ENCODE peak calls at places on chromosomes 13 and 19, in five cellular contexts. One of them, this sample, is unnamed.

GRCh38 chr19:48755787-48756674 is 707 bp downstream of the FGF21 start:
- DNase-seq in K562: no peak
- DNase-seq in body of pancreas: no peak
- DNase-seq in A549: no peak
- DNase-seq in adrenal gland: no peak
- DNase-seq in this sample: no peak

GRCh38 chr19:18063463-18063862 is 23.3 kb downstream of the IL12RB1 start:
- DNase-seq in body of pancreas: no peak
- DNase-seq in A549: peak
- DNase-seq in K562: peak
- DNase-seq in adrenal gland: no peak
- DNase-seq in this sample: no peak

GRCh38 chr13:30340367-30341184 is 33.2 kb upstream of the KATNAL1 start:
- DNase-seq in adrenal gland: peak
- DNase-seq in K562: peak
- DNase-seq in body of pancreas: peak
- DNase-seq in A549: no peak
- DNase-seq in this sample: peak

GRCh38 chr13:112241288-112241687 is 134.9 kb upstream of the SPACA7 start:
- DNase-seq in K562: no peak
- DNase-seq in adrenal gland: no peak
- DNase-seq in A549: no peak
- DNase-seq in body of pancreas: no peak
- DNase-seq in this sample: no peak

GRCh38 chr19:30696514-30696913 is 324.3 kb downstream of the ZNF536 start:
- DNase-seq in adrenal gland: no peak
- DNase-seq in A549: peak
- DNase-seq in body of pancreas: peak
- DNase-seq in K562: peak
- DNase-seq in this sample: peak

GRCh38 chr13:49561064-49561410 is 24.3 kb downstream of the RCBTB1 start:
- DNase-seq in body of pancreas: peak
- DNase-seq in K562: no peak
- DNase-seq in A549: peak
- DNase-seq in adrenal gland: peak
- DNase-seq in this sample: no peak

GRCh38 chr13:76976488-76976887 is 15.4 kb upstream of the CLN5 start:
- DNase-seq in A549: no peak
- DNase-seq in adrenal gland: no peak
- DNase-seq in body of pancreas: no peak
- DNase-seq in K562: no peak
- DNase-seq in this sample: no peak

GRCh38 chr19:16736709-16737108 is 17.1 kb downstream of the NWD1 start:
- DNase-seq in adrenal gland: no peak
- DNase-seq in K562: no peak
- DNase-seq in A549: peak
- DNase-seq in body of pancreas: no peak
- DNase-seq in this sample: no peak

GRCh38 chr19:7211191-7211988 is 82.8 kb downstream of the INSR start:
- DNase-seq in K562: no peak
- DNase-seq in A549: no peak
- DNase-seq in adrenal gland: peak
- DNase-seq in body of pancreas: peak
- DNase-seq in this sample: no peak

GRCh38 chr13:75294110-75294509 is 187.9 kb downstream of the TBC1D4 start:
- DNase-seq in body of pancreas: no peak
- DNase-seq in adrenal gland: no peak
- DNase-seq in A549: no peak
- DNase-seq in K562: no peak
- DNase-seq in this sample: no peak

GRCh38 chr19:54470991-54471782 is 1.9 kb downstream of the CDC42EP5 start:
- DNase-seq in A549: no peak
- DNase-seq in adrenal gland: no peak
- DNase-seq in body of pancreas: peak
- DNase-seq in K562: peak
- DNase-seq in this sample: no peak

GRCh38 chr19:54473983-54474382 is 887 bp upstream of the CDC42EP5 start:
- DNase-seq in adrenal gland: no peak
- DNase-seq in body of pancreas: no peak
- DNase-seq in K562: no peak
- DNase-seq in A549: no peak
- DNase-seq in this sample: no peak

GRCh38 chr19:54475706-54476105 is 2.6 kb upstream of the CDC42EP5 start:
- DNase-seq in body of pancreas: no peak
- DNase-seq in adrenal gland: no peak
- DNase-seq in A549: no peak
- DNase-seq in K562: no peak
- DNase-seq in this sample: no peak

GRCh38 chr19:54470276-54470887 is 2.7 kb downstream of the CDC42EP5 start:
- DNase-seq in A549: no peak
- DNase-seq in adrenal gland: no peak
- DNase-seq in K562: no peak
- DNase-seq in body of pancreas: no peak
- DNase-seq in this sample: no peak

DNA sequence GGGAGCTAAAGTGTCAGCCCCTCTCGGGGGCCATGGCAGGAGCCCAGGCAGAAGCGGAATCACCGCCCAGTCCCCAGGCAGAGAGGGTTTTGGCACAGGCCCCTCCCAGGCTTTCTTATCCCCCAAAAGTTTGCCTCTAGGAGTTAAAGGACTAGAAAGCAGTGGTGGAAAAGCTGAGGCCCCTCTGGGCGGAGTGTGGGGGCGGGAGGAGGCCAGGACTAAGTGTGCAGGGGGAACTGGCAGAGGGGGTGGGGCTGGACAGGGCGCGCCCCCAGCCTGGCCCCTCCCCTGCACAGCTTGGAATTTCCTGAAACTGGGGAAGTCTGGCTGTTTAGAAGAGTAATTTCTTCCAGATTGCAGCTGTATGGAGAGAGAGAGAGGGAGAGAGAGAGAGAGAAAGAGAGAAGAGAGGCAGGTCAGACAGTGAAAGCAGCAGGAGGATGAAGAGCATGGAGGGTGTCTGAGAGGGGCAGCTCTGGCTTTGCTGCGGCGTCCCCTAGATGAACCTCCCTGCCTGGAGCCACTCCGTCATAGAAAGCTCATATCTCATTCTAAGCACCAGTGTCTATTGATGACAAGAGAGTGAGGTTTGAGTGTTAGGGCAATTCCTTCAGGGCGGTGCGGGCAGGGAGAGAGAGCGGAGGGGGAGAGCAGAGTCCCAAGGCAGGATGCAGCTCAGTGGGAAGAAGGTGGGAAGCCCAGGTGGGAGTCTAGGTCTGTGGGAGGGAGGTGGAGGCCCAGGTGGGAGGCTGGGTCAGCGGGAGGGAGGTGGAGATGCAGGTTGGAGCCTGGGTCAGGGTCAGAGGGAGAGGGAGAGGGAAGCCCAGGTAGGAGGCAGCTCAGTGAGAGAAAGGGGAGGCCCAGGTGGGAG is at the start of gene CDC42EP5:
- DNase-seq in A549: no peak
- DNase-seq in K562: peak
- DNase-seq in adrenal gland: peak
- DNase-seq in body of pancreas: peak
- DNase-seq in this sample: no peak
- TF ChIP-seq POLR2A in A549: no peak
- TF ChIP-seq POLR2A in K562: no peak
- TF ChIP-seq POLR2A in adrenal gland: no peak
- TF ChIP-seq POLR2A in body of pancreas: peak
- TF ChIP-seq POLR2A in this sample: no peak

DNA sequence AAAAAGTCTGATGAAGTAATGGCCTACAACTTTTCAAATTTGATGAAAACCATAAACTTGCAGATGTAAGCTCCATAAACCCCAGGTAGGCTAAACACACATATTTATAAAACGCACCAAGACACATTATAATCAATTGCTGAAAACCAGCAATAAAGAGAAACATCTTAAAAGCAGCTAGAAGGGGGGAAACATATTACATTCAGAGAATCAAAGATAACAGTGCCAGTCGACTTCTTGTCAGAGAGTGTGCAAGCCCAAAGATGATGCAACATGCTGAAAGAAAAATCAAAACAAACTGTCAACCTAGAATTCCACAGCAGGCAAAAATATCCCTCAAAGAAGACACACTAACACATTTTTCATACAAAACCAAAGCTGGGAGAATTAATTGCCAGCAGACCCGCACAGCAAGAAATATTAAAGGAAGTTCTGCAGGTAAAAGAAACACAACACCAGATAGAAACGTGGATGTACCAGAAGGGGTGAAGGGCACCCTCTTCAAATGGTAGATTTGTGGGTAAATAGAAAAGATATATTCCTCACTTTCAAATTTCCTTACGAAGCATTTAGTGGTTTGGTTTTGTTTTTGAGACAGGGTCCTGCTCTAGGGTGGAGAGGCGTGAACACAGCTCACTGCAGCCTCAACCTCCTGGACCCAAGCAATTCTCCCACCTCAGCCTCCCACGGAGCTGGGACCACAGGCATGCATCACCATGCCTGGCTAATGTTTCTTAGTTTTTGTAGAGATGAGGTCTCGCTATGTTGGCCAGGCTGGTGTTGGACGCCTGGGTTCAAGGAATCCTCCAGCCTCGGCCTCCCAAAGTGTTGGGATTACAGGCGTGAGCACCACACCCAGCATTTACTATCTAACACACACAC is 16.5 kb upstream of the ATP1A3 start:
- DNase-seq in A549: no peak
- DNase-seq in K562: no peak
- DNase-seq in body of pancreas: no peak
- DNase-seq in adrenal gland: no peak
- DNase-seq in this sample: peak
- TF ChIP-seq POLR2A in A549: no peak
- TF ChIP-seq POLR2A in K562: no peak
- TF ChIP-seq POLR2A in body of pancreas: no peak
- TF ChIP-seq POLR2A in adrenal gland: no peak
- TF ChIP-seq POLR2A in this sample: no peak

GRCh38 chr13:33184530-33184929 is 101.0 kb downstream of the STARD13 start:
- DNase-seq in K562: no peak
- DNase-seq in A549: no peak
- DNase-seq in adrenal gland: no peak
- DNase-seq in body of pancreas: no peak
- DNase-seq in this sample: no peak

GRCh38 chr13:33186851-33187250 is 98.7 kb downstream of the STARD13 start:
- DNase-seq in body of pancreas: no peak
- DNase-seq in K562: no peak
- DNase-seq in adrenal gland: no peak
- DNase-seq in A549: no peak
- DNase-seq in this sample: no peak

GRCh38 chr13:33183431-33184130 is 102.0 kb downstream of the STARD13 start:
- DNase-seq in A549: no peak
- DNase-seq in adrenal gland: no peak
- DNase-seq in K562: no peak
- DNase-seq in body of pancreas: no peak
- DNase-seq in this sample: no peak

GRCh38 chr13:33184131-33184485 is 101.4 kb downstream of the STARD13 start:
- DNase-seq in K562: no peak
- DNase-seq in body of pancreas: no peak
- DNase-seq in A549: no peak
- DNase-seq in adrenal gland: no peak
- DNase-seq in this sample: no peak

GRCh38 chr13:33185853-33186252 is 99.7 kb downstream of the STARD13 start:
- DNase-seq in body of pancreas: no peak
- DNase-seq in adrenal gland: no peak
- DNase-seq in K562: no peak
- DNase-seq in A549: no peak
- DNase-seq in this sample: no peak
- TF ChIP-seq POLR2A in body of pancreas: no peak
- TF ChIP-seq POLR2A in adrenal gland: no peak
- TF ChIP-seq POLR2A in K562: no peak
- TF ChIP-seq POLR2A in A549: no peak
- TF ChIP-seq POLR2A in this sample: no peak

DNA sequence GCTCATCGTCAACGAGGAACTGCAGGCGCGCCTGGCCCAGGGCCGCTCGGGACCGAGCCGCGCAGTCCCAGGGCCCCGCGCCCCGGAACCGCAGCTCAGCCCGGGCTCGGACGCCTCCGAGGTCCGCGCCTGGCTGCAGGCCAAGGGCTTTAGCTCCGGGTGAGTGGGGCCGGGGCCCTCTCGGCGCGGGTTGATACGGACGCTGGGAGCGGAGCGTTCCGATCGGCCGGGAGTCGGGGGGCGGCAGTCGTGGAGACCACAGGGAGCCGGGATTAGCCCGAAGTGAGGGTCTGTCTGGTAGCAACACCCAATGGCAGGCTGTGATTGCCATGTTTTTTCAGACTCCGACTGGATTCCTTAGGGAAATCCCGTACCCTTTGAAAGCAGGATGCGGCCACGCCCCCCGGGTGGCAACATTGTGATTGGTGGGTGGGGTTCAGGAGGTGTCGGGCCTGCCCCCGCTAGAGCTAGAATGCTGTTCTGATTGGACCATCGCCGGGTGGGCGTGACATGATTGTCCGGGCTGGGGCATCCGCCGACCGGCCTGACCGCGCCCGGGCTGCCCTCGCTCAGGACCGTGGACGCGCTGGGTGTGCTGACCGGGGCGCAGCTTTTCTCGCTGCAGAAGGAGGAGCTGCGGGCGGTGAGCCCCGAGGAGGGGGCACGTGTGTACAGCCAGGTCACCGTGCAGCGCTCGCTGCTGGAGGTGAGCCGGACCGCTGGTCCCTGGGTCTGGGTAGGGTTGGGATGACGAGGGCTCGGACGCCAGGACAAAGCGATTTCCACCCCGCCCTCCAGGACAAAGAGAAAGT is 11.3 kb downstream of the EPS8L1 start:
- DNase-seq in A549: no peak
- DNase-seq in K562: no peak
- DNase-seq in body of pancreas: peak
- DNase-seq in adrenal gland: peak
- DNase-seq in this sample: peak
- TF ChIP-seq POLR2A in A549: no peak
- TF ChIP-seq POLR2A in K562: peak
- TF ChIP-seq POLR2A in body of pancreas: no peak
- TF ChIP-seq POLR2A in adrenal gland: no peak
- TF ChIP-seq POLR2A in this sample: no peak

This sample was measured in erythroblast.